ENCODE peak calls at places on chromosomes 1 and 21, in six cellular contexts. I is stomach, K is mammary epithelial cell, T is Panc1, D is coronary artery, L is GM23338. G is an unnamed sample.

GRCh38 chr21:42644223-42645208 is 8.9 kb upstream of the PDE9A start:
- DNase-seq in L (no peak), I (no peak), T (no peak), D (no peak), K (no peak), G (no peak)

GRCh38 chr21:36097427-36098230 is 27.8 kb downstream of the CBR1 start:
- DNase-seq in I (no peak), K (no peak), D (no peak), L (no peak), T (no peak), G (no peak)

GRCh38 chr1:56866656-56867055 is 12.1 kb downstream of the C8A start:
- DNase-seq in T (no peak), I (no peak), D (no peak), L (no peak), K (peak), G (no peak)

GRCh38 chr1:232553050-232553754 is 76.7 kb downstream of the SIPA1L2 start:
- DNase-seq in T (no peak), I (peak), D (no peak), K (no peak), L (no peak), G (peak)

GRCh38 chr1:90994461-90994860 is 27.4 kb downstream of the ZNF644 start:
- DNase-seq in D (no peak), K (no peak), I (no peak), T (no peak), L (no peak), G (no peak)

GRCh38 chr1:88801575-88802208 is 89.7 kb downstream of the GTF2B start:
- DNase-seq in L (peak), T (no peak), I (no peak), K (peak), D (no peak), G (no peak)

GRCh38 chr1:87399264-87399663 is 70.6 kb downstream of the LMO4 start:
- DNase-seq in I (no peak), T (no peak), K (peak), D (no peak), L (no peak), G (no peak)

GRCh38 chr1:77605246-77606026 is 77.0 kb downstream of the ZZZ3 start:
- DNase-seq in K (peak), D (no peak), L (no peak), T (no peak), I (peak), G (peak)

GRCh38 chr1:80918365-80918764 is 882.4 kb upstream of the ADGRL2 start:
- DNase-seq in K (no peak), L (no peak), I (no peak), D (no peak), T (no peak), G (no peak)

GRCh38 chr1:91032349-91032748 is 10.5 kb upstream of the ZNF644 start:
- DNase-seq in D (no peak), T (no peak), I (no peak), K (no peak), L (no peak), G (no peak)

GRCh38 chr21:45042664-45043161 is 31.7 kb upstream of the ADARB1 start:
- DNase-seq in K (no peak), D (no peak), L (no peak), I (no peak), T (no peak), G (no peak)

GRCh38 chr1:56905667-56906066 is 51.1 kb downstream of the C8A start:
- DNase-seq in I (no peak), D (no peak), K (no peak), T (no peak), L (no peak), G (no peak)

GRCh38 chr1:101071470-101071886 is 45.9 kb upstream of the DPH5 start:
- DNase-seq in T (no peak), I (no peak), D (no peak), K (no peak), L (no peak), G (no peak)

GRCh38 chr1:19309123-19309813 is 2.7 kb downstream of the AKR7A2 start:
- DNase-seq in T (no peak), K (peak), L (no peak), D (no peak), I (no peak), G (no peak)

GRCh38 chr1:228472655-228473054 is 14.5 kb upstream of the RNF187 start:
- DNase-seq in D (peak), T (no peak), I (no peak), K (peak), L (no peak), G (no peak)

GRCh38 chr1:228471154-228471761 is 15.9 kb upstream of the RNF187 start:
- DNase-seq in D (no peak), I (no peak), K (no peak), T (no peak), L (no peak), G (no peak)

GRCh38 chr1:228469413-228470162 is 17.6 kb upstream of the RNF187 start:
- DNase-seq in D (no peak), K (no peak), L (peak), I (no peak), T (no peak), G (no peak)

GRCh38 chr1:228474507-228474906 is 12.7 kb upstream of the RNF187 start:
- DNase-seq in K (no peak), T (no peak), D (no peak), L (peak), I (no peak), G (no peak)

DNA sequence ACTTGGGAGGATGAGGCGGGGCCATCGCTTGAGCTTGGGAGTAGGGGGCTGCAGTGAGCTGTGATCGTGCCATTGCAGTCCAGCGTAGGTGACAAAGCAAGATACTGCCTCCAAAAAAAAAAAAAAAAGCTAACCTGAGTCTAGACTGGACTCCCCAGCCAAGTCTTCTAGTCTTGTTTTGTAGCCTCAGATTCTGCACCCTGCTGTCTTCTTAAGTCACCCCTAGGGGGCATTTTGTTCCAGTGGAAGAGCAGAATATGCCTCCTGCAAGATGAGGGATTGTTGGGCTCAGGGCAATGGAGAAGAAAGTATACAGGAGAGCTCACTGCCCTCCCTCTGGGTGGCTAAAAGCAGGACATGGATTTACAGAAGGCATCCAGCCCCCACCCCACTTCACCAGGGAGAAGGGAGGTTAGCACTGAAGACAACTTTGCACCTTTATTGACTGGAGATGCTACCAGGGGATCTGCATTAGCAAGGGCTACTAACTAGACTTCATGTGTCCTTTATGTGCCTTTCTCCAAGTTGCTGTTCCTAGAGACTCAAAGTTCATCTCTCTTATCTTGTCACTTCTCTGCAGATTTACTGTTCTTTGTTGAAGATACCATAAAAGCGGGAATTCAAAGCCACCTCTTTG is 15.3 kb upstream of the RNF187 start:
- DNase-seq in T (no peak), I (no peak), K (peak), L (peak), D (peak), G (no peak)
- TF ChIP-seq CTCF in T (peak), I (no peak), K (peak), L (peak), D (no peak), G (peak)

GRCh38 chr1:71414229-71414628 is 333.4 kb upstream of the ZRANB2 start:
- DNase-seq in K (no peak), D (no peak), T (no peak), I (no peak), L (no peak), G (no peak)
- H3K4me3 ChIP-seq in K (no peak), D (no peak), T (no peak), I (no peak), L (no peak), G (no peak)

GRCh38 chr1:201021333-201022177 is 2.0 kb downstream of the KIF21B start:
- DNase-seq in D (no peak), T (no peak), I (no peak), K (no peak), L (no peak), G (no peak)

GRCh38 chr1:201022178-201022823 is 1.2 kb downstream of the KIF21B start:
- DNase-seq in I (no peak), T (no peak), D (no peak), L (no peak), K (no peak), G (no peak)

GRCh38 chr1:201022824-201023516 is 544 bp downstream of the KIF21B start:
- DNase-seq in I (no peak), K (no peak), D (no peak), T (no peak), L (peak), G (no peak)

GRCh38 chr1:201024251-201024998 is 911 bp upstream of the KIF21B start:
- DNase-seq in L (peak), D (no peak), I (no peak), K (no peak), T (no peak), G (no peak)

GRCh38 chr1:201023517-201023902 is at the start of gene KIF21B:
- DNase-seq in K (peak), I (peak), T (no peak), L (peak), D (no peak), G (peak)
- H3K27ac ChIP-seq in K (no peak), I (peak), T (no peak), L (no peak), D (peak), G (no peak)

DNA sequence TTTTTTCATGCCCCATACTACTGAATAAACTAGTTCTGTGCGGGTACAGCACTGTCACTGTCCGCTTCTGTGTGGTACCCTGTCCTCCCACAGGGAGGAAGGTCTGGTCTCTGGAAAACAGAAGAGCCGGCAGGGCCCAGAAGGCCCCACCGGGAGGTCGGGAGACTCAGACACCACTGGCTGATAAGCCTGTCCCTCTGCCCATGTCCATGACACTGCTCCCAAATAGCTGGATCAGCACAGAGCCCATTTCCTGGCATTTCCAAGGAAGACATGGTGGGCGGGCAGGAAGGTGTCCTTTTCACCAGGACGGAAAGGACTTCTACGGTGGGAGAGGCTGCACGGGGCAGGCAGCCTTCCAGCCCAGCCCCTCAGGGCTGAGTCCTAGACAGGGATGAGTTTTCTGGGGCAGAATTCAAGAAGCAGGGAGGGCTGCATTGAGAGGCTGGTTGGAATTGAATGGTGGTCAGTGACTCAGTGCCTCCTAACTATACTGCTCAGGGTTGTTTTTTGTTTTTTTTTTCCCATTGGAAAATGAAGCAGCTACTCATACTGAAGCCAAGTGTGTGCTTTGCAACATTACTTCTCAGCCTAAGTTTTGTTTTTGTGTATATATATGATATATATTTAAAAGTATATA is 7.1 kb downstream of the PSRC1 start:
- DNase-seq in I (no peak), T (no peak), K (peak), L (no peak), D (peak), G (no peak)
- TF ChIP-seq CTCF in I (no peak), T (no peak), K (no peak), L (no peak), D (no peak), G (no peak)

GRCh38 chr1:168342572-168343280 is 62.0 kb downstream of the TBX19 start:
- DNase-seq in D (peak), I (peak), L (peak), T (peak), K (peak), G (peak)

GRCh38 chr1:168348146-168348709 is 67.6 kb downstream of the TBX19 start:
- DNase-seq in T (no peak), D (no peak), K (no peak), L (peak), I (no peak), G (no peak)

GRCh38 chr1:168343566-168343965 is 62.9 kb downstream of the TBX19 start:
- DNase-seq in L (peak), D (no peak), I (no peak), K (no peak), T (no peak), G (no peak)

GRCh38 chr1:168347630-168348029 is 67.0 kb downstream of the TBX19 start:
- DNase-seq in L (no peak), K (no peak), I (no peak), D (no peak), T (no peak), G (no peak)

DNA sequence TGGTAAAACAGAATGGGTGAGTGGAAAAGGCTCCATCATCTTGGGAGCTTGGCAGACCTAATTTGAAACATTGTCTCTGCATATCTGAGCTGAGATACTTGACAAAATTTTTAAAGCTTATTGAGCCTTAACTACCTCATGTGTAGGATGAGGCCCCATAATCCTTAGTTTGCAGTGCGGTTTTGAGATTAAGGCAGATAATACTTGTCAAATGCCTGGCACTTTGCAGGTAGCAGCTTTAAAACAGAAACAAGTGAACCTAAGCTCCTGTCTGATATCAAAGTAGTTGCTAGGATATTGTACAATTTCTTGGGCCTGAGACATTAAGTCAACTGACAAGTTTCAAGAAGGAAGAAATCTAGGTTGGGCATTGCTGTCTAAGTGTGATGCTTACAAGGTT is 65.3 kb downstream of the TBX19 start:
- DNase-seq in D (no peak), K (no peak), I (no peak), T (no peak), L (no peak), G (no peak)
- H3K4me3 ChIP-seq in D (no peak), K (no peak), I (no peak), T (no peak), L (no peak), G (no peak)

DNA sequence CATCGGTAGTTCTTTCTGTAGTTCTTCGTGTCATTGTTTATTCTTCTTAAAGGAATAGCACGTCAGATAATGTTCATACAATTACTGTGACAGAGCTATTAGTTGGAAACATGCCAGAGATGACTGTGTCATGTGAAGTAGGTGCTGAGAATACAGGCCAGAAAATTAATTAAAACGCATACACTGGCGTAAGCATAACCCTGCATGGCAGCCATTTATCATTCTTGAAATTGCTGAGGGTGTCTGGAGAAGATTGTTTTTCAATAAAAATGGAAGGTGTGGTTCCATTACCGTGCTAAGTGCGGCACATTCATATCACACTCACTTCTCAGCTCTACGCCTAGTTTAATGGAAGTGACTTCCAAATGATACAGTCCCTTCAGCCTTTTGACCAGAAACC is 7.8 kb downstream of the ETS2 start:
- DNase-seq in D (no peak), K (no peak), L (no peak), I (no peak), T (no peak), G (no peak)
- H3K27ac ChIP-seq in D (peak), K (no peak), L (peak), I (no peak), T (peak), G (no peak)